ENCODE peak calls at places on chromosome 11, in nine cellular contexts. One of them, this sample, is unnamed.

GRCh38 chr11:65427691-65428577 is 5.3 kb downstream of the NEAT1 start:
- DNase-seq in heart left ventricle: peak; percentile 31
- DNase-seq in mesendoderm: no peak
- DNase-seq in endodermal cell: peak; percentile 68
- DNase-seq in kidney: peak; percentile 60
- DNase-seq in AG04450: no peak
- DNase-seq in colonic mucosa: peak; percentile 62
- DNase-seq in IMR-90: peak; percentile 78
- DNase-seq in stomach: peak; percentile 64
- DNase-seq in this sample: peak; percentile 55

GRCh38 chr11:111797145-111797581 is 31.0 kb upstream of the PPP2R1B start:
- DNase-seq in AG04450: no peak
- DNase-seq in endodermal cell: no peak
- DNase-seq in colonic mucosa: peak; percentile 74
- DNase-seq in IMR-90: peak; percentile 53
- DNase-seq in kidney: no peak
- DNase-seq in stomach: no peak
- DNase-seq in heart left ventricle: no peak
- DNase-seq in mesendoderm: no peak
- DNase-seq in this sample: no peak

GRCh38 chr11:113675565-113675964 is 30.5 kb downstream of the TMPRSS5 start:
- DNase-seq in heart left ventricle: no peak
- DNase-seq in stomach: no peak
- DNase-seq in endodermal cell: peak; percentile 26
- DNase-seq in mesendoderm: no peak
- DNase-seq in colonic mucosa: no peak
- DNase-seq in kidney: no peak
- DNase-seq in IMR-90: no peak
- DNase-seq in AG04450: no peak
- DNase-seq in this sample: no peak

GRCh38 chr11:128341767-128342318 is 245.5 kb downstream of the ETS1 start:
- DNase-seq in kidney: no peak
- DNase-seq in heart left ventricle: no peak
- DNase-seq in stomach: no peak
- DNase-seq in mesendoderm: no peak
- DNase-seq in IMR-90: no peak
- DNase-seq in colonic mucosa: no peak
- DNase-seq in AG04450: no peak
- DNase-seq in endodermal cell: peak; percentile 42
- DNase-seq in this sample: no peak

GRCh38 chr11:64694821-64695365 is 28.1 kb downstream of the NRXN2 start:
- DNase-seq in endodermal cell: peak; percentile 75
- DNase-seq in colonic mucosa: no peak
- DNase-seq in heart left ventricle: no peak
- DNase-seq in mesendoderm: peak; percentile 79
- DNase-seq in kidney: no peak
- DNase-seq in AG04450: no peak
- DNase-seq in stomach: no peak
- DNase-seq in IMR-90: no peak
- DNase-seq in this sample: no peak

GRCh38 chr11:93537022-93537421 is 6.2 kb downstream of the SMCO4 start:
- DNase-seq in IMR-90: no peak
- DNase-seq in kidney: no peak
- DNase-seq in colonic mucosa: no peak
- DNase-seq in heart left ventricle: peak; percentile 68
- DNase-seq in AG04450: no peak
- DNase-seq in mesendoderm: peak; percentile 34
- DNase-seq in stomach: peak; percentile 52
- DNase-seq in endodermal cell: no peak
- DNase-seq in this sample: peak; percentile 81

GRCh38 chr11:15038963-15039362 is 34.4 kb upstream of the CALCB start:
- DNase-seq in kidney: no peak
- DNase-seq in IMR-90: peak; percentile 15
- DNase-seq in AG04450: no peak
- DNase-seq in stomach: no peak
- DNase-seq in mesendoderm: peak; percentile 27
- DNase-seq in endodermal cell: no peak
- DNase-seq in heart left ventricle: no peak
- DNase-seq in colonic mucosa: no peak
- DNase-seq in this sample: no peak

GRCh38 chr11:119789766-119790407 is 60.9 kb upstream of the NECTIN1 start:
- DNase-seq in endodermal cell: no peak
- DNase-seq in colonic mucosa: no peak
- DNase-seq in AG04450: no peak
- DNase-seq in heart left ventricle: no peak
- DNase-seq in stomach: no peak
- DNase-seq in mesendoderm: no peak
- DNase-seq in IMR-90: no peak
- DNase-seq in kidney: peak; percentile 43
- DNase-seq in this sample: no peak

GRCh38 chr11:35178067-35178805 is 39.3 kb downstream of the CD44 start:
- DNase-seq in endodermal cell: no peak
- DNase-seq in stomach: no peak
- DNase-seq in mesendoderm: no peak
- DNase-seq in colonic mucosa: no peak
- DNase-seq in kidney: no peak
- DNase-seq in IMR-90: no peak
- DNase-seq in AG04450: no peak
- DNase-seq in heart left ventricle: no peak
- DNase-seq in this sample: no peak

GRCh38 chr11:72762641-72763304 is 10.6 kb upstream of the ARAP1 start:
- DNase-seq in AG04450: no peak
- DNase-seq in heart left ventricle: no peak
- DNase-seq in IMR-90: no peak
- DNase-seq in colonic mucosa: no peak
- DNase-seq in kidney: no peak
- DNase-seq in stomach: no peak
- DNase-seq in mesendoderm: no peak
- DNase-seq in endodermal cell: no peak
- DNase-seq in this sample: no peak

GRCh38 chr11:64760759-64761417 is 1.1 kb upstream of the PYGM start:
- DNase-seq in mesendoderm: no peak
- DNase-seq in stomach: no peak
- DNase-seq in colonic mucosa: no peak
- DNase-seq in heart left ventricle: no peak
- DNase-seq in IMR-90: no peak
- DNase-seq in kidney: peak; percentile 9
- DNase-seq in AG04450: no peak
- DNase-seq in endodermal cell: peak; percentile 47
- DNase-seq in this sample: peak; percentile 69

GRCh38 chr11:96012086-96012824 is 88.3 kb upstream of the MTMR2 start:
- DNase-seq in mesendoderm: peak; percentile 93
- DNase-seq in heart left ventricle: no peak
- DNase-seq in endodermal cell: peak; percentile 54
- DNase-seq in stomach: no peak
- DNase-seq in colonic mucosa: peak; percentile 65
- DNase-seq in kidney: no peak
- DNase-seq in IMR-90: peak; percentile 54
- DNase-seq in AG04450: no peak
- DNase-seq in this sample: no peak

DNA sequence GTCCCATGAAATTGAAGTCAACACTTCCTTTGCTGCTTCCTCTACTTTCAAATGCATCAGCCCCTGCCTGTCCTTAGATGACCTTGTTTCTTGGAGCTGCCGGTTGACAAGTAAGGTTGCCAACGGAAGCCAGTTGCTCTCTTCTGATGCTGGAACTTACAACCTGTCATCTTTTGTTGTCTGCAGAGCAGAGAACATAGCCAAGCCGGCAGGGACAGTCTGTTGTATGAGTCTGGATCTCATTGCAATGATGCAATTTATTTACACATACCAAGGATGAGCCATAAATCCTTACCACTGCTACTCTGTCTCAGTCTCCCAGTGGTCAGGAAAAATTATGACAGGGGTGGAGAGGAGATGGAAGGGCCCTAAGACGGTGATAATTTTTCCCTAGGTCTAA is 151.4 kb downstream of the BLID start:
- DNase-seq in IMR-90: peak; percentile 64
- DNase-seq in stomach: no peak
- DNase-seq in AG04450: no peak
- DNase-seq in mesendoderm: peak; percentile 3
- DNase-seq in endodermal cell: no peak
- DNase-seq in kidney: no peak
- DNase-seq in heart left ventricle: no peak
- DNase-seq in colonic mucosa: no peak
- DNase-seq in this sample: no peak
- H3K27ac ChIP-seq in IMR-90: no peak overlapping the region
- H3K27ac ChIP-seq in stomach: no peak overlapping the region
- H3K27ac ChIP-seq in AG04450: no peak overlapping the region
- H3K27ac ChIP-seq in mesendoderm: no peak overlapping the region
- H3K27ac ChIP-seq in endodermal cell: no peak overlapping the region
- H3K27ac ChIP-seq in kidney: no peak overlapping the region
- H3K27ac ChIP-seq in heart left ventricle: no peak overlapping the region
- H3K27ac ChIP-seq in colonic mucosa: no peak overlapping the region
- H3K27ac ChIP-seq in this sample: no peak overlapping the region

GRCh38 chr11:132772712-132773545 is 759.4 kb downstream of the OPCML start:
- DNase-seq in mesendoderm: peak; percentile 68
- DNase-seq in IMR-90: no peak
- DNase-seq in kidney: no peak
- DNase-seq in stomach: no peak
- DNase-seq in AG04450: no peak
- DNase-seq in endodermal cell: peak; percentile 57
- DNase-seq in heart left ventricle: no peak
- DNase-seq in colonic mucosa: no peak
- DNase-seq in this sample: no peak

GRCh38 chr11:132779487-132779886 is 752.8 kb downstream of the OPCML start:
- DNase-seq in colonic mucosa: no peak
- DNase-seq in AG04450: no peak
- DNase-seq in IMR-90: peak; percentile 21
- DNase-seq in heart left ventricle: no peak
- DNase-seq in kidney: no peak
- DNase-seq in mesendoderm: peak; percentile 51
- DNase-seq in endodermal cell: no peak
- DNase-seq in stomach: no peak
- DNase-seq in this sample: no peak

GRCh38 chr11:132782102-132782501 is 750.2 kb downstream of the OPCML start:
- DNase-seq in kidney: no peak
- DNase-seq in IMR-90: no peak
- DNase-seq in mesendoderm: no peak
- DNase-seq in AG04450: no peak
- DNase-seq in heart left ventricle: no peak
- DNase-seq in stomach: no peak
- DNase-seq in colonic mucosa: no peak
- DNase-seq in endodermal cell: no peak
- DNase-seq in this sample: no peak

GRCh38 chr11:132780051-132780450 is 752.2 kb downstream of the OPCML start:
- DNase-seq in mesendoderm: no peak
- DNase-seq in IMR-90: no peak
- DNase-seq in kidney: no peak
- DNase-seq in stomach: no peak
- DNase-seq in heart left ventricle: no peak
- DNase-seq in colonic mucosa: no peak
- DNase-seq in AG04450: no peak
- DNase-seq in endodermal cell: no peak
- DNase-seq in this sample: no peak

GRCh38 chr11:132777067-132777975 is 755.0 kb downstream of the OPCML start:
- DNase-seq in colonic mucosa: no peak
- DNase-seq in kidney: no peak
- DNase-seq in stomach: no peak
- DNase-seq in mesendoderm: peak; percentile 68
- DNase-seq in IMR-90: no peak
- DNase-seq in AG04450: no peak
- DNase-seq in endodermal cell: no peak
- DNase-seq in heart left ventricle: no peak
- DNase-seq in this sample: no peak
- H3K27ac ChIP-seq in colonic mucosa: no peak overlapping the region
- H3K27ac ChIP-seq in kidney: no peak overlapping the region
- H3K27ac ChIP-seq in stomach: no peak overlapping the region
- H3K27ac ChIP-seq in mesendoderm: no peak overlapping the region
- H3K27ac ChIP-seq in IMR-90: no peak overlapping the region
- H3K27ac ChIP-seq in AG04450: no peak overlapping the region
- H3K27ac ChIP-seq in endodermal cell: no peak overlapping the region
- H3K27ac ChIP-seq in heart left ventricle: no peak overlapping the region
- H3K27ac ChIP-seq in this sample: no peak overlapping the region

GRCh38 chr11:46917109-46918086 is 952 bp downstream of the LRP4 start:
- DNase-seq in kidney: no peak
- DNase-seq in heart left ventricle: no peak
- DNase-seq in stomach: no peak
- DNase-seq in AG04450: no peak
- DNase-seq in mesendoderm: no peak
- DNase-seq in endodermal cell: peak; percentile 65
- DNase-seq in IMR-90: no peak
- DNase-seq in colonic mucosa: peak; percentile 63
- DNase-seq in this sample: no peak

GRCh38 chr11:46918087-46918751 is at the start of gene LRP4:
- DNase-seq in endodermal cell: peak; percentile 84
- DNase-seq in heart left ventricle: peak; percentile 72
- DNase-seq in kidney: peak; percentile 78
- DNase-seq in AG04450: no peak
- DNase-seq in colonic mucosa: peak; percentile 62
- DNase-seq in stomach: peak; percentile 52
- DNase-seq in IMR-90: no peak
- DNase-seq in mesendoderm: peak; percentile 55
- DNase-seq in this sample: no peak

GRCh38 chr11:46914910-46915309 is 3.4 kb downstream of the LRP4 start:
- DNase-seq in endodermal cell: no peak
- DNase-seq in IMR-90: no peak
- DNase-seq in kidney: no peak
- DNase-seq in mesendoderm: no peak
- DNase-seq in stomach: no peak
- DNase-seq in AG04450: no peak
- DNase-seq in colonic mucosa: no peak
- DNase-seq in heart left ventricle: no peak
- DNase-seq in this sample: no peak

GRCh38 chr11:46916251-46916650 is 2.1 kb downstream of the LRP4 start:
- DNase-seq in kidney: no peak
- DNase-seq in mesendoderm: no peak
- DNase-seq in heart left ventricle: no peak
- DNase-seq in IMR-90: no peak
- DNase-seq in AG04450: no peak
- DNase-seq in stomach: no peak
- DNase-seq in endodermal cell: no peak
- DNase-seq in colonic mucosa: no peak
- DNase-seq in this sample: no peak

GRCh38 chr11:46916669-46917108 is 1.7 kb downstream of the LRP4 start:
- DNase-seq in AG04450: no peak
- DNase-seq in endodermal cell: peak; percentile 88
- DNase-seq in heart left ventricle: peak; percentile 61
- DNase-seq in IMR-90: peak; percentile 78
- DNase-seq in kidney: peak; percentile 83
- DNase-seq in colonic mucosa: peak; percentile 62
- DNase-seq in stomach: peak; percentile 51
- DNase-seq in mesendoderm: peak; percentile 92
- DNase-seq in this sample: peak; percentile 65
- H3K27ac ChIP-seq in AG04450: peak overlapping the region; percentile 57
- H3K27ac ChIP-seq in endodermal cell: peak overlapping the region; percentile 45
- H3K27ac ChIP-seq in heart left ventricle: peak overlapping the region; percentile 93
- H3K27ac ChIP-seq in IMR-90: no peak overlapping the region
- H3K27ac ChIP-seq in kidney: no peak overlapping the region
- H3K27ac ChIP-seq in colonic mucosa: peak overlapping the region; percentile 1
- H3K27ac ChIP-seq in stomach: peak overlapping the region; percentile 78
- H3K27ac ChIP-seq in mesendoderm: peak overlapping the region; percentile 65
- H3K27ac ChIP-seq in this sample: peak overlapping the region; percentile 57

DNA sequence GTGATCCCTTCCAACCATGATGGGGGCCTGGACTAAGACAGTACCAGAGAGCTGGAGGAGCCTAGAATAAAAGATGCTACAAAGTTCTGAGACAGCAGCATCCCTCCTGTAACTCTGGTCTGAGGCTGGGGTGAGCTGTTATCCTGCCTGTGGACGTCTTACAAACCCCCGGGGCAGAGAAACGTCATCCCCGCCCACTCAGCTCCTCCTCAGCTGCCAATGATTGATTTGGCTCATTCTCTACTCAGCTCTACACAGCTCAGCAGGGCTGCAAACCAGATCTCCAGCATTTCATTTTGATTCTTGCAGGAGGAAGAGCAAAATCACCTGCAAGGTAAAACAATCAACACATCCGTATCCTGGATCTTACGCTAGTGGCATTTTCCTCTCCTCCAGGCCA is 55.5 kb downstream of the CSNK2A3 start:
- DNase-seq in endodermal cell: no peak
- DNase-seq in mesendoderm: no peak
- DNase-seq in kidney: no peak
- DNase-seq in heart left ventricle: no peak
- DNase-seq in stomach: no peak
- DNase-seq in colonic mucosa: no peak
- DNase-seq in IMR-90: peak; percentile 29
- DNase-seq in AG04450: peak; percentile 11
- DNase-seq in this sample: no peak
- H3K27ac ChIP-seq in endodermal cell: no peak overlapping the region
- H3K27ac ChIP-seq in mesendoderm: no peak overlapping the region
- H3K27ac ChIP-seq in kidney: no peak overlapping the region
- H3K27ac ChIP-seq in heart left ventricle: no peak overlapping the region
- H3K27ac ChIP-seq in stomach: no peak overlapping the region
- H3K27ac ChIP-seq in colonic mucosa: no peak overlapping the region
- H3K27ac ChIP-seq in IMR-90: no peak overlapping the region
- H3K27ac ChIP-seq in AG04450: no peak overlapping the region
- H3K27ac ChIP-seq in this sample: no peak overlapping the region

This sample was measured in testis.